ENCODE peak calls at places on chromosomes 13 and 19, in six cellular contexts. U, I, J, G, K and F are unnamed samples. For H3K36me3, the result is how much of the 10 kb centered on the place peaks cover.

GRCh38 chr19:50721441-50722137 is 1.6 kb upstream of the CLEC11A start:
- DNase-seq in U (no peak), I (no peak), J (no peak), G (no peak), K (no peak), F (no peak)

GRCh38 chr19:1956143-1956537 is 15.2 kb downstream of the CSNK1G2 start:
- DNase-seq in U (no peak), I (no peak), J (no peak), G (no peak), K (no peak), F (no peak)

GRCh38 chr13:45602183-45602582 is 13.4 kb downstream of the ERICH6B start:
- DNase-seq in U (no peak), I (no peak), J (no peak), G (peak), K (no peak), F (no peak)

GRCh38 chr19:12955996-12956395 is 1.0 kb downstream of the GADD45GIP1 start:
- DNase-seq in U (no peak), I (no peak), J (no peak), G (no peak), K (no peak), F (no peak)

GRCh38 chr19:6498294-6499036 is 3.6 kb downstream of the TUBB4A start:
- DNase-seq in U (no peak), I (no peak), J (no peak), G (no peak), K (no peak), F (no peak)

GRCh38 chr19:52786078-52786463 is 520 bp downstream of the ZNF600 start:
- DNase-seq in U (no peak), I (no peak), J (no peak), G (no peak), K (peak), F (no peak)

GRCh38 chr19:6233827-6234511 is 45.8 kb downstream of the MLLT1 start:
- DNase-seq in U (no peak), I (no peak), J (no peak), G (no peak), K (no peak), F (no peak)

GRCh38 chr13:30355405-30355741 is 48.0 kb upstream of the KATNAL1 start:
- DNase-seq in U (no peak), I (peak), J (no peak), G (peak), K (peak), F (no peak)

GRCh38 chr19:10271543-10272086 is 695 bp downstream of the ICAM1 start:
- DNase-seq in U (peak), I (no peak), J (peak), G (peak), K (no peak), F (no peak)

GRCh38 chr19:50205681-50206138 is 2.3 kb downstream of the MYH14 start:
- DNase-seq in U (no peak), I (no peak), J (no peak), G (no peak), K (peak), F (no peak)

GRCh38 chr19:58033741-58034475 is at the start of gene ZSCAN1:
- DNase-seq in U (no peak), I (peak), J (peak), G (peak), K (peak), F (peak)

GRCh38 chr13:41061075-41061913 is at the start of gene WBP4:
- DNase-seq in U (peak), I (peak), J (peak), G (peak), K (peak), F (peak)

DNA sequence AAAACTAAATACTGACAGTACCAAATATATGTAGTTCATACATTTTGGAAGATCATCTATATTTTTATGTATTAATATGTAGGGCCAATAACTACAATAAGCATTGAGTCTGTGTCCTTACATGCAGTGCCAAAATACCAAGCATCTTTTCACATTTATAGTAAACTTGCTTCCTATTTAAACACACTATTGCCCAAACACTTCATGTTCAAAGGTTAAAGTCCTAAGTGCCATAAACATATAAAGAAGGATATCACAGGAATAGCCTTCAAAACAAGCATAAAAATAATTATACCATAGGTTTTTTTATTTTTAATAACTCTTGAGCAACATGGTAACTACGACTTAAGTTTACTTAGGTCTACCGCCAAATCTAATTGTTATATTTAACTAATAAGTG is 27.1 kb downstream of the EXOSC8 start:
- DNase-seq in U (no peak), I (no peak), J (no peak), G (no peak), K (no peak), F (no peak)
- H3K36me3 ChIP-seq in U (under half), I (under half), J (under half), G (under half), K (half or more), F (half or more)

GRCh38 chr19:47582320-47582909 is 9.5 kb upstream of the ZNF541 start:
- DNase-seq in U (no peak), I (no peak), J (peak), G (peak), K (no peak), F (no peak)
- H4K8ac ChIP-seq in U (no peak), I (no peak), J (peak), G (no peak), K (no peak), F (no peak)

GRCh38 chr13:52412128-52412527 is 6.2 kb upstream of the THSD1 start:
- DNase-seq in U (no peak), I (no peak), J (no peak), G (no peak), K (no peak), F (no peak)
- H3K36me3 ChIP-seq in U (under half), I (under half), J (under half), G (under half), K (under half), F (under half)

DNA sequence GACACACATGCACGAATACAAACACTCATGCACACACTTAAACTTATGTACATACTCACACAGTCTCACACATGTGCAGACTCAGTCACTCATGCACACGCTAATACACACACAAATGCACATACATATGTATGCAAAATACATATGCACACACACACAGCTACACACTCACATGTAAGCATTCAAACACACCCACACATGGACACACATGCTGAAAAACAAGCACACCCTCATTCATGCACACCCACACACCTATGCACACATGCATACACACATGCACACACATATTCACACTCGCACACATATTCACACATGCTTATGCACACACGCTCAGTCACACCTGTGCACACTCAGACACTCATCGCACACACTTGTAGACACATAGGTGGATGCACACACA is 9.3 kb downstream of the MUC16 start:
- DNase-seq in U (no peak), I (no peak), J (no peak), G (no peak), K (no peak), F (no peak)
- H4K8ac ChIP-seq in U (no peak), I (no peak), J (no peak), G (no peak), K (no peak), F (no peak)

DNA sequence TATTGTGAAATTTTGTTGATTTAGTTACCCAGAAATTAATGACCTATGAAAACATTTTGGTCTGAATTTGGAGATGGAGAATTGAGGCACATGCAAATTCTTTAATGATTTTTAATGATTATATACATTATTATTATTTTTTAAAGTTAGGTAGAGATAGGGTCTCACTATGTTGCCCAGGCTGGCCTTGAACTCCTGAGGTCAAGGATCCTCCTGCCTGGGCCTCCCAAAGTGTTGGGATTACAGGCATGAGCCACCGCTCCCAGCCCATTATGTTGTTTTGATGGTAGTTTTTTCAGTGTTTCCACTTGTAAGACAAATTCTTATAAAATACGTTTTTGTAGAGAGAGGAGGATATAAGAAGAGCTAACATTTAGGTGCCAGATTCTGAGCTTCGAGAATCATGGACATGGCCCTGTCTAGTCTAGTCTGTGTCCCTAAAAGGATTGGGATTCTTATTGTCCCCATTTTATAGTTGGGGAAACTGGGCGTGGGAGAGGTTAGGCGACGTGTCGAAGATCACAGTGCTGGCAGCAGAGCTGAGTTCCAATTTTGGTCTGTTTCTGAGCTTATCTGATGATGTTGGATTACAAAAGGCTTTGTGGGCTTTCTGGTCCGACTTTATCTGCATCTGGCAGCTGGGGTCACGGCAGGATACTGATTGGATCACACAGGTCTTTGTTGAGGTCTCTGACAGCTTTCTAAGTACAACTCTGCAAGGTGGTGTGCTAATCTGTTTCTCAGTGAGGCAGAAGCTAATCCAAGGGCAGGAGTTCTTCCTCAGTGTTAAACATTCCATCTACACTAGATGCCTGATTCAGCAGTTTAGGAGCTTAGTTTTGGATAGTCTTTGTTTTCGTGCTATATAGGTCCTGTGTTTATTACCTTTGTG is 7.5 kb upstream of the WDR88 start:
- DNase-seq in U (no peak), I (peak), J (no peak), G (no peak), K (no peak), F (no peak)
- H3K36me3 ChIP-seq in U (under half), I (under half), J (under half), G (under half), K (under half), F (under half)

GRCh38 chr13:111404746-111405145 is 84.3 kb downstream of the TEX29 start:
- DNase-seq in U (no peak), I (no peak), J (no peak), G (no peak), K (no peak), F (no peak)

GRCh38 chr13:111410232-111411021 is 90.0 kb downstream of the TEX29 start:
- DNase-seq in U (no peak), I (no peak), J (no peak), G (no peak), K (no peak), F (no peak)

GRCh38 chr13:111409413-111409812 is 89.0 kb downstream of the TEX29 start:
- DNase-seq in U (no peak), I (no peak), J (no peak), G (no peak), K (no peak), F (no peak)

GRCh38 chr13:111406636-111407035 is 86.2 kb downstream of the TEX29 start:
- DNase-seq in U (no peak), I (no peak), J (no peak), G (no peak), K (no peak), F (no peak)

GRCh38 chr13:111407381-111408131 is 87.1 kb downstream of the TEX29 start:
- DNase-seq in U (no peak), I (no peak), J (no peak), G (no peak), K (no peak), F (no peak)
- H4K8ac ChIP-seq in U (no peak), I (no peak), J (no peak), G (no peak), K (no peak), F (no peak)